ENCODE peak calls at places on chromosomes 4 and X, in ten cellular contexts. E is bronchial epithelial cell, T is heart left ventricle, C is dorsolateral prefrontal cortex, N is colonic mucosa, B is ascending aorta, W is ovary, U is left ventricle myocardium inferior, F is A549, G is foreskin keratinocyte. A is an unnamed sample.
A peak's percentile ranks its signal among the peaks of the same experiment; 100 is the strongest.

GRCh38 chr4:2141762-2142520 is 82.8 kb downstream of the NAT8L start:
- DNase-seq in W (no peak), U (no peak), T (no peak), E (no peak), F (no peak), B (no peak), N (no peak), C (no peak), G (no peak), A (peak; percentile 37)

GRCh38 chr4:8274772-8275241 is 5.3 kb downstream of the HTRA3 start:
- DNase-seq in G (no peak), N (peak; percentile 65), B (peak; percentile 92), U (peak; percentile 90), F (no peak), E (no peak), T (peak; percentile 94), W (peak; percentile 96), C (peak; percentile 50), A (peak; percentile 85)

GRCh38 chr4:900073-900472 is 32.0 kb downstream of the GAK start:
- DNase-seq in N (no peak), F (no peak), E (no peak), B (no peak), W (no peak), G (no peak), T (no peak), C (no peak), U (no peak), A (no peak)

GRCh38 chrX:31038585-31039326 is 33.1 kb downstream of the FTHL17 start:
- DNase-seq in U (peak; percentile 11), C (no peak), G (no peak), W (peak; percentile 47), B (no peak), T (no peak), F (peak; percentile 6), N (peak; percentile 30), E (peak; percentile 14), A (no peak)

GRCh38 chrX:7987160-7987992 is 60.2 kb upstream of the PNPLA4 start:
- DNase-seq in N (no peak), U (no peak), G (peak; percentile 16), W (no peak), F (no peak), E (peak; percentile 47), B (no peak), T (no peak), C (no peak), A (no peak)

GRCh38 chr4:71258323-71258722 is 80.5 kb upstream of the SLC4A4 start:
- DNase-seq in C (no peak), B (no peak), F (no peak), W (no peak), G (no peak), T (no peak), U (no peak), N (no peak), E (no peak), A (no peak)

GRCh38 chr4:6892190-6892908 is 17.3 kb upstream of the TBC1D14 start:
- DNase-seq in G (no peak), N (peak; percentile 58), F (peak; percentile 86), C (no peak), U (peak; percentile 45), E (no peak), T (peak; percentile 68), W (no peak), B (peak; percentile 70), A (no peak)

GRCh38 chr4:74473155-74473811 is 28.3 kb downstream of the AREG start:
- DNase-seq in F (peak; percentile 36), W (no peak), G (peak; percentile 74), B (peak; percentile 67), U (no peak), N (no peak), C (no peak), E (peak; percentile 92), T (no peak), A (no peak)

GRCh38 chrX:74251006-74251930 is 52.7 kb upstream of the ZCCHC13 start:
- DNase-seq in T (no peak), U (no peak), E (peak; percentile 39), G (peak; percentile 28), C (no peak), B (no peak), W (no peak), F (peak; percentile 78), N (peak; percentile 61), A (no peak)

GRCh38 chrX:84710611-84711010 is 208.4 kb upstream of the HDX start:
- DNase-seq in F (no peak), T (no peak), W (no peak), N (no peak), C (no peak), B (no peak), G (no peak), E (peak; percentile 38), U (no peak), A (no peak)

GRCh38 chrX:43655961-43656494 is at the start of gene MAOA:
- DNase-seq in F (no peak), W (peak; percentile 71), E (peak; percentile 50), T (peak; percentile 75), U (peak; percentile 80), C (peak; percentile 50), G (no peak), B (peak; percentile 91), N (peak; percentile 93), A (no peak)

GRCh38 chr4:129561280-129561679 is 465.3 kb downstream of the C4orf33 start:
- DNase-seq in B (no peak), C (no peak), T (no peak), G (no peak), N (no peak), E (no peak), W (no peak), U (no peak), F (no peak), A (no peak)

GRCh38 chr4:77600521-77601451 is 4.8 kb upstream of the CXCL13 start:
- DNase-seq in T (no peak), U (no peak), B (no peak), E (peak; percentile 64), N (peak; percentile 31), G (no peak), W (no peak), F (peak; percentile 34), C (no peak), A (no peak)

GRCh38 chr4:77601614-77602187 is 3.9 kb upstream of the CXCL13 start:
- DNase-seq in G (no peak), N (no peak), C (no peak), B (no peak), F (no peak), U (no peak), E (peak; percentile 84), T (no peak), W (no peak), A (no peak)

GRCh38 chr4:77593993-77594392 is 11.6 kb upstream of the CXCL13 start:
- DNase-seq in W (no peak), G (no peak), T (no peak), F (no peak), U (no peak), B (no peak), N (no peak), E (no peak), C (no peak), A (no peak)

GRCh38 chr4:77595361-77595973 is 10.2 kb upstream of the CXCL13 start:
- DNase-seq in B (no peak), W (no peak), E (no peak), N (no peak), G (no peak), T (no peak), C (no peak), U (no peak), F (no peak), A (no peak)

GRCh38 chr4:77599378-77599777 is 6.2 kb upstream of the CXCL13 start:
- DNase-seq in W (no peak), B (no peak), C (no peak), F (peak; percentile 34), U (no peak), N (peak; percentile 24), G (no peak), E (peak; percentile 64), T (no peak), A (no peak)
- TF ChIP-seq CTCF in W (no peak), B (no peak), C (no peak), F (no peak), U (peak; percentile 56), N (peak; percentile 47), G (peak; percentile 63), E (peak; percentile 68), T (peak; percentile 43), A (peak; percentile 70)

GRCh38 chr4:54225671-54226398 is 3.3 kb upstream of the PDGFRA start:
- DNase-seq in F (no peak), T (no peak), C (no peak), E (no peak), W (peak; percentile 34), N (no peak), B (no peak), U (no peak), G (no peak), A (no peak)
- TF ChIP-seq CTCF in F (no peak), T (no peak), C (no peak), E (no peak), W (no peak), N (no peak), B (no peak), U (no peak), G (no peak), A (no peak)

GRCh38 chrX:39137363-39137954 is 336.2 kb downstream of the MID1IP1 start:
- DNase-seq in G (no peak), B (no peak), E (no peak), F (no peak), C (no peak), U (no peak), W (no peak), N (no peak), T (no peak), A (no peak)

DNA sequence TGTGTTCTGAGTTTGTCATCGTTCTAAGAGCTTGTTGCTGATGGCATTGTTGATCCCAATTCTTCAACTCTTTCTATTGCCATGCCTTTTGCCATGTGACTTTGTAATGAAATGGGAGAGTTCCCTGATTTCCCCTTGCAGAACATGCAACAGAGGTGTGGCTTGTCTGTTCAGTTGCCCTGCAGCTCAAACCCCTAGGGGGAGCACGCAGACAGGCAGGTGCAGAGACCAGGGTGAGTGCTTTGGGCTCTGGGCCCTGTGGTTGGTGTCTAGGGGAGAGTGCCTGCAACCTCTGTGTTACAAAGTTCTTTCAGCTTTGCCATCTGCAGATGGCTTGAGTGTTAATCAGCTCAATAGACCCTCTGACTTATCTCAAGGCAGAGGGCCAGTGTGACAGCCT is 332.7 kb downstream of the MID1IP1 start:
- DNase-seq in U (no peak), T (no peak), W (no peak), G (no peak), N (no peak), C (no peak), B (no peak), E (no peak), F (peak; percentile 4), A (no peak)
- TF ChIP-seq CTCF in U (peak; percentile 40), T (no peak), W (no peak), G (peak; percentile 36), N (no peak), C (no peak), B (no peak), E (no peak), F (no peak), A (no peak)

DNA sequence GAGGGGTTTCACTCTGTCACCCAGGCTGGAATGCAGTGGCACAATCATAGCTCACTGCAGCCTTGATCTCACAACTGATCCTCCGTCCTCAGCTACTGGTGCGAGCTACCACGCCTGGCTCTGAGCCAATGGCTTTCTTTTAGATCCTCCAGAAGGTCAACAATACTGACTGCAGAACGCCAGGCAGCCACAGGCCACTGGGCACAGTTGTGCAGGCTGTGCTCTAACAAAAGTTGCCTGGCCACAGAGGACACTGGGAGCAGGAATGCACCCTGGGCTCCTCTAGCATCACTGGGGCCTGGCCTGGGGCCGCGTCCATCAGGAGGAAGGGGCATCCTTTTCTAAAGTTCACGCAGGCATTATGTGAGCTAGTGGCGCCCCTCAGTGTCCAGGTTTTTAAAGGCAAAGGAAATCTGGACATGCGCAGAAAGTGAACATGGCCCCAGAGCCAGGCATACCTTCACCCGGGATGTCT is 14.9 kb upstream of the PORCN start:
- DNase-seq in E (no peak), B (no peak), N (no peak), T (no peak), F (no peak), U (no peak), G (no peak), W (no peak), C (no peak), A (no peak)
- TF ChIP-seq CTCF in E (peak; percentile 52), B (no peak), N (no peak), T (no peak), F (no peak), U (peak; percentile 39), G (peak; percentile 59), W (no peak), C (peak; percentile 40), A (peak; percentile 60)

A was measured in type B pancreatic cell.